ENCODE peak calls at places on chromosomes 7 and 10, in five cellular contexts. K is body of pancreas, A is psoas muscle, V is ovary, F is heart left ventricle. E is an unnamed sample.

GRCh38 chr10:75150656-75151055 is 39.2 kb downstream of the SAMD8 start:
- DNase-seq in K (no peak), A (no peak), V (no peak), F (no peak), E (no peak)

GRCh38 chr10:123135415-123136141 is at the start of gene HMX3:
- DNase-seq in K (no peak), A (no peak), V (no peak), F (no peak), E (peak; percentile 38)

GRCh38 chr10:122974543-122975064 is 5.6 kb upstream of the PSTK start:
- DNase-seq in K (no peak), A (no peak), V (no peak), F (no peak), E (no peak)

GRCh38 chr10:27158421-27158820 is 3.3 kb downstream of the MASTL start:
- DNase-seq in K (no peak), A (no peak), V (no peak), F (no peak), E (no peak)

GRCh38 chr7:127346575-127347256 is 45.8 kb downstream of the ZNF800 start:
- DNase-seq in K (no peak), A (no peak), V (no peak), F (no peak), E (no peak)

GRCh38 chr7:30975257-30975899 is 11.6 kb downstream of the GHRHR start:
- DNase-seq in K (no peak), A (no peak), V (no peak), F (no peak), E (no peak)

GRCh38 chr10:14873090-14873760 is 5.4 kb upstream of the SUV39H2 start:
- DNase-seq in K (no peak), A (no peak), V (no peak), F (no peak), E (no peak)

GRCh38 chr7:100793806-100794660 is 33.3 kb downstream of the EPHB4 start:
- DNase-seq in K (no peak), A (no peak), V (no peak), F (no peak), E (no peak)

GRCh38 chr7:156999611-157000046 is 10.8 kb downstream of the MNX1 start:
- DNase-seq in K (peak; percentile 31), A (no peak), V (no peak), F (no peak), E (no peak)

GRCh38 chr7:141251957-141252356 is 178.1 kb downstream of the TMEM178B start:
- DNase-seq in K (no peak), A (no peak), V (no peak), F (no peak), E (no peak)

GRCh38 chr10:129877773-129878371 is 86.2 kb downstream of the EBF3 start:
- DNase-seq in K (no peak), A (no peak), V (no peak), F (no peak), E (peak; percentile 47)

GRCh38 chr7:36058020-36058592 is 94.9 kb upstream of the EEPD1 start:
- DNase-seq in K (no peak), A (no peak), V (no peak), F (no peak), E (no peak)

GRCh38 chr10:22058195-22058594 is 54.7 kb upstream of the DNAJC1 start:
- DNase-seq in K (no peak), A (no peak), V (no peak), F (no peak), E (no peak)

GRCh38 chr10:78774614-78774998 is 294.2 kb upstream of the ZMIZ1 start:
- DNase-seq in K (peak; percentile 86), A (no peak), V (no peak), F (no peak), E (no peak)

GRCh38 chr7:156892086-156892800 is 740 bp downstream of the LMBR1 start:
- DNase-seq in K (peak; percentile 53), A (peak; percentile 57), V (peak; percentile 72), F (peak; percentile 68), E (peak; percentile 77)

DNA sequence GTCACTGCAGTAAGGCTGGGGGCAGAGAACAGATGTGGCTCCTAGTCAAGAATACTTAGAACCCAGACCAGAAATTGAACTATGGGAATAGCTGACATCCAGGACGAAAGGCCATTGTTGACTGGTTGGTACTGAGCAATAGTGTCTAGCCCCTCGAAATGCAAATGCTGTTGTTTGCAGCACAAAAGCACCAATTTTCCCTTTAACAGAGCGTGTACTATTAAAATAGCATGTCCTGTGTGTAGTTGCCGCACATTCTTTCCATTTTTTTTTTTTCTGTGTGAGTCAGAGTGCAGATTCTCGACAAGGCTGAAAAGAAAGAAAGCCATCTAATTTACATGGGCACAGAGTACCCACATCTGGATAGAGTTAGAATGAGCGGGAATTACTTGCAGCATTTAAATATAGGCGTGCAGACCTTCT is 302.4 kb downstream of the PTEN start:
- DNase-seq in K (no peak), A (no peak), V (no peak), F (no peak), E (no peak)
- H3K4me3 ChIP-seq in K (no peak overlapping the region), A (no peak overlapping the region), V (no peak overlapping the region), F (no peak overlapping the region), E (no peak overlapping the region)

DNA sequence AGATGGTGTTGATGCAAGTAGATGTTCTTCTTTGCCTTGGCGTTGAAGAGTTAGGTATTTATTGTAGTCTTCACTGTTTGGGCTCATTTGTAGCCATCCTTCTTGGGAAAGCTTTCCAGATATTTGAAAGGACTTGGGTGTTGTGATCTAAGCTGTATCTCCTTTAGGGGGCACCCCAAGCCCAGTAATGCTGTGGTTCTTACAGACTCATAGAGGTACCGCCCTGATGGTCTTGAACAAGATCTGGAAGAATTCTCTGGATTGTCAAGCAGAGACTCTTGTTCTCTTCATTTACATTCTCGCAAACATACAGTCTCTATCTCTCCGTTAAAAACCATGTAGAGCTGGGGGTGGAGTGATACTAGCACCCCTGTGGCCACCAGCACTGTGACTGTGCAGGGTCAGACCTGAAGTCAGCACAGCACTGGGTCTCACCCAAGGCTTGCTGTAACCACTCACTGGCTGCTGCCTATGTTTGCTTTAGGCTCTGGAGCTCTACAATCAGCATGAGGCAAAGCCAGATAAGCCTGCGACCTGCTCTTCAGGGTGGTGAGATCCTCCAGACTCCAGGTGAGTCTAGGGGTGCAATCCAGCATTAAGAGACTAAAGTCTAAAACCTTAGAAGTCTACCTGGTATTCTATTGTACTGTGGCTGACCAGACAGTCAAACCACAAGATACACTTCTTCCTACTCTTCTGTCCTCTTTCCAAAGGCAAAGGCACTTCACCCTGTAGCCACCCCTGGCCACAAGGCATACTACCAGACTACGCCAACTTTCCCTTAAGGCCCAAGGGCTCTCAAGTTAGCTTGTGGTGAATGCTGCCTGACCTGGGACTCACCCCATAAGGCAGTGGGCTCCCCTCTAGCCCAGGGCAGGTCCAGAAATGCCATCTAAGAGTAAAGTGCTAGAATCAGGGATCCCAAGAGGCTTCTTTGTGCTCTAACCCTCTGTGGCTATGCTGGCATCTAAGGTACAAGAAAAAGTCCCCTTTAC is 209.7 kb upstream of the TMEM196 start:
- DNase-seq in K (peak; percentile 43), A (peak; percentile 15), V (peak; percentile 42), F (peak; percentile 28), E (peak; percentile 67)
- TF ChIP-seq CTCF in K (peak; percentile 23), A (peak; percentile 11), V (no peak), F (no peak), E (peak; percentile 38)

GRCh38 chr10:13080643-13081042 is 19.3 kb upstream of the OPTN start:
- DNase-seq in K (no peak), A (no peak), V (no peak), F (no peak), E (no peak)
- H3K9me3 ChIP-seq in K (peaks cover 3% of the 10 kb centered on the region), A (peaks cover 16% of the 10 kb centered on the region), V (no peaks in the 10 kb centered on the region), F (no peaks in the 10 kb centered on the region), E (no peaks in the 10 kb centered on the region)

GRCh38 chr10:52215745-52216361 is 98.2 kb upstream of the DKK1 start:
- DNase-seq in K (peak; percentile 72), A (no peak), V (no peak), F (no peak), E (peak; percentile 17)
- H3K4me3 ChIP-seq in K (no peak overlapping the region), A (no peak overlapping the region), V (no peak overlapping the region), F (no peak overlapping the region), E (no peak overlapping the region)

GRCh38 chr10:84204122-84204521 is 9.8 kb downstream of the CDHR1 start:
- DNase-seq in K (no peak), A (no peak), V (no peak), F (no peak), E (peak; percentile 61)
- TF ChIP-seq CTCF in K (no peak), A (no peak), V (no peak), F (no peak), E (peak; percentile 96)

DNA sequence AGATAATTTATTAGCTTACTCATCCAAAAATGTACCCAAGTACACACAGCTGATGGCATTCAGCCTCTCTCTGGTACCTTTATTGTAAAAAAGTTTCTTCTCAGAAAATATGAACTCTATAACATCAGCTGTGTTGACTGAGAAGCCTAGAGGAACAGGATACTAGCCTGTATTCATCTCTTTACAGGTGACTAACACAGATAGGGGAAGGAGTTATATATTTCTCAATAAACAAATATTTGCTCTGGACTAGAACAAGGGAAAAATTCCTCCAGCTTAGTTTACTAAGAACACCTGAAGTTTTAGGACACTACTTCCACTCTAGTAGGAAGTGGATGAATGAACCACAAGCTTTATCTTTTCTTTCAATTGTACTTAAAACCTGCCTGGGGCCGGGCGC is 67.8 kb downstream of the ZNF248 start:
- DNase-seq in K (no peak), A (no peak), V (no peak), F (no peak), E (no peak)
- H3K9me3 ChIP-seq in K (no peaks in the 10 kb centered on the region), A (peaks cover 25% of the 10 kb centered on the region), V (no peaks in the 10 kb centered on the region), F (peaks cover 5% of the 10 kb centered on the region), E (peaks cover under 1% of the 10 kb centered on the region)

E was measured in WERI-Rb-1.